ENCODE peak calls at places on chromosomes 11 and 22, in four cellular contexts. One of them, this sample, is unnamed.

GRCh38 chr11:102341844-102342318 is 5.1 kb upstream of the BIRC2 start:
- DNase-seq in H1: peak
- DNase-seq in HCT116: peak
- DNase-seq in HepG2: peak
- DNase-seq in this sample: peak

GRCh38 chr11:57135020-57135751 is 46.6 kb upstream of the LRRC55 start:
- DNase-seq in H1: no peak
- DNase-seq in HCT116: no peak
- DNase-seq in HepG2: no peak
- DNase-seq in this sample: no peak

GRCh38 chr22:35918466-35918865 is 110.2 kb downstream of the RBFOX2 start:
- DNase-seq in H1: no peak
- DNase-seq in HCT116: no peak
- DNase-seq in HepG2: no peak
- DNase-seq in this sample: no peak

GRCh38 chr22:30253205-30253852 is 6.8 kb upstream of the LIF start:
- DNase-seq in H1: no peak
- DNase-seq in HCT116: no peak
- DNase-seq in HepG2: no peak
- DNase-seq in this sample: no peak

GRCh38 chr11:43217856-43218255 is 93.9 kb upstream of the API5 start:
- DNase-seq in H1: no peak
- DNase-seq in HCT116: no peak
- DNase-seq in HepG2: no peak
- DNase-seq in this sample: no peak

GRCh38 chr11:124942446-124943202 is 6.8 kb upstream of the HEPACAM start:
- DNase-seq in H1: no peak
- DNase-seq in HCT116: no peak
- DNase-seq in HepG2: peak
- DNase-seq in this sample: no peak

GRCh38 chr11:61973603-61974162 is 6.2 kb upstream of the FTH1 start:
- DNase-seq in H1: no peak
- DNase-seq in HCT116: no peak
- DNase-seq in HepG2: peak
- DNase-seq in this sample: no peak

GRCh38 chr11:57219021-57219627 is 17.9 kb downstream of the APLNR start:
- DNase-seq in H1: no peak
- DNase-seq in HCT116: no peak
- DNase-seq in HepG2: no peak
- DNase-seq in this sample: no peak

GRCh38 chr11:38226684-38227083 is 1628.6 kb upstream of the RAG2 start:
- DNase-seq in H1: no peak
- DNase-seq in HCT116: no peak
- DNase-seq in HepG2: no peak
- DNase-seq in this sample: no peak

GRCh38 chr11:45592581-45592980 is 72.8 kb downstream of the CHST1 start:
- DNase-seq in H1: no peak
- DNase-seq in HCT116: no peak
- DNase-seq in HepG2: no peak
- DNase-seq in this sample: no peak

GRCh38 chr11:125327494-125328130 is 163.1 kb downstream of the PKNOX2 start:
- DNase-seq in H1: no peak
- DNase-seq in HCT116: no peak
- DNase-seq in HepG2: no peak
- DNase-seq in this sample: no peak

GRCh38 chr11:125275905-125276634 is 111.5 kb downstream of the PKNOX2 start:
- DNase-seq in H1: no peak
- DNase-seq in HCT116: no peak
- DNase-seq in HepG2: no peak
- DNase-seq in this sample: no peak

GRCh38 chr11:132430352-132431091 is 1060.1 kb downstream of the NTM start:
- DNase-seq in H1: no peak
- DNase-seq in HCT116: no peak
- DNase-seq in HepG2: no peak
- DNase-seq in this sample: no peak

GRCh38 chr11:2443881-2444300 is 423 bp downstream of the TRPM5 start:
- DNase-seq in H1: no peak
- DNase-seq in HCT116: no peak
- DNase-seq in HepG2: no peak
- DNase-seq in this sample: no peak

GRCh38 chr11:122202161-122202950 is 86.3 kb upstream of the BLID start:
- DNase-seq in H1: peak
- DNase-seq in HCT116: peak
- DNase-seq in HepG2: peak
- DNase-seq in this sample: no peak

GRCh38 chr22:20979243-20979809 is 2.8 kb upstream of the LZTR1 start:
- DNase-seq in H1: peak
- DNase-seq in HCT116: no peak
- DNase-seq in HepG2: no peak
- DNase-seq in this sample: peak

GRCh38 chr11:35305670-35306382 is 113.5 kb downstream of the SLC1A2 start:
- DNase-seq in H1: peak
- DNase-seq in HCT116: peak
- DNase-seq in HepG2: peak
- DNase-seq in this sample: peak

GRCh38 chr22:20109411-20110358 is 6.2 kb upstream of the RANBP1 start:
- DNase-seq in H1: no peak
- DNase-seq in HCT116: no peak
- DNase-seq in HepG2: no peak
- DNase-seq in this sample: no peak

GRCh38 chr11:118258410-118258809 is 5.7 kb downstream of the MPZL2 start:
- DNase-seq in H1: no peak
- DNase-seq in HCT116: no peak
- DNase-seq in HepG2: no peak
- DNase-seq in this sample: no peak

GRCh38 chr11:46050065-46050464 is 71.2 kb downstream of the PHF21A start:
- DNase-seq in H1: no peak
- DNase-seq in HCT116: peak
- DNase-seq in HepG2: peak
- DNase-seq in this sample: no peak

GRCh38 chr11:69005631-69006368 is 7.2 kb downstream of the MRGPRF start:
- DNase-seq in H1: no peak
- DNase-seq in HCT116: no peak
- DNase-seq in HepG2: no peak
- DNase-seq in this sample: no peak

GRCh38 chr22:50537765-50538164 is 7.9 kb upstream of the KLHDC7B start:
- DNase-seq in H1: no peak
- DNase-seq in HCT116: no peak
- DNase-seq in HepG2: no peak
- DNase-seq in this sample: no peak

GRCh38 chr22:19169002-19169946 is 9.3 kb downstream of the SLC25A1 start:
- DNase-seq in H1: peak
- DNase-seq in HCT116: no peak
- DNase-seq in HepG2: no peak
- DNase-seq in this sample: peak

GRCh38 chr22:26551568-26551967 is 38.4 kb downstream of the TPST2 start:
- DNase-seq in H1: no peak
- DNase-seq in HCT116: no peak
- DNase-seq in HepG2: no peak
- DNase-seq in this sample: no peak

GRCh38 chr22:26552466-26552865 is 37.5 kb downstream of the TPST2 start:
- DNase-seq in H1: no peak
- DNase-seq in HCT116: no peak
- DNase-seq in HepG2: no peak
- DNase-seq in this sample: no peak

GRCh38 chr22:26555478-26555877 is 34.5 kb downstream of the TPST2 start:
- DNase-seq in H1: no peak
- DNase-seq in HCT116: no peak
- DNase-seq in HepG2: no peak
- DNase-seq in this sample: no peak

GRCh38 chr22:26554956-26555355 is 35.0 kb downstream of the TPST2 start:
- DNase-seq in H1: no peak
- DNase-seq in HCT116: no peak
- DNase-seq in HepG2: no peak
- DNase-seq in this sample: no peak

GRCh38 chr22:26553056-26553752 is 36.7 kb downstream of the TPST2 start:
- DNase-seq in H1: no peak
- DNase-seq in HCT116: no peak
- DNase-seq in HepG2: no peak
- DNase-seq in this sample: no peak
- TF ChIP-seq FOSL1 in H1: no peak
- TF ChIP-seq FOSL1 in HCT116: no peak
- TF ChIP-seq FOSL1 in HepG2: no peak
- TF ChIP-seq FOSL1 in this sample: no peak

GRCh38 chr11:13538044-13538443 is 42.2 kb upstream of the PTH start:
- DNase-seq in H1: no peak
- DNase-seq in HCT116: no peak
- DNase-seq in HepG2: no peak
- DNase-seq in this sample: no peak

GRCh38 chr11:13534358-13534757 is 38.6 kb upstream of the PTH start:
- DNase-seq in H1: no peak
- DNase-seq in HCT116: no peak
- DNase-seq in HepG2: no peak
- DNase-seq in this sample: no peak

GRCh38 chr11:13535819-13536218 is 40.0 kb upstream of the PTH start:
- DNase-seq in H1: no peak
- DNase-seq in HCT116: peak
- DNase-seq in HepG2: peak
- DNase-seq in this sample: peak
- TF ChIP-seq FOSL1 in H1: no peak
- TF ChIP-seq FOSL1 in HCT116: no peak
- TF ChIP-seq FOSL1 in HepG2: no peak
- TF ChIP-seq FOSL1 in this sample: no peak

DNA sequence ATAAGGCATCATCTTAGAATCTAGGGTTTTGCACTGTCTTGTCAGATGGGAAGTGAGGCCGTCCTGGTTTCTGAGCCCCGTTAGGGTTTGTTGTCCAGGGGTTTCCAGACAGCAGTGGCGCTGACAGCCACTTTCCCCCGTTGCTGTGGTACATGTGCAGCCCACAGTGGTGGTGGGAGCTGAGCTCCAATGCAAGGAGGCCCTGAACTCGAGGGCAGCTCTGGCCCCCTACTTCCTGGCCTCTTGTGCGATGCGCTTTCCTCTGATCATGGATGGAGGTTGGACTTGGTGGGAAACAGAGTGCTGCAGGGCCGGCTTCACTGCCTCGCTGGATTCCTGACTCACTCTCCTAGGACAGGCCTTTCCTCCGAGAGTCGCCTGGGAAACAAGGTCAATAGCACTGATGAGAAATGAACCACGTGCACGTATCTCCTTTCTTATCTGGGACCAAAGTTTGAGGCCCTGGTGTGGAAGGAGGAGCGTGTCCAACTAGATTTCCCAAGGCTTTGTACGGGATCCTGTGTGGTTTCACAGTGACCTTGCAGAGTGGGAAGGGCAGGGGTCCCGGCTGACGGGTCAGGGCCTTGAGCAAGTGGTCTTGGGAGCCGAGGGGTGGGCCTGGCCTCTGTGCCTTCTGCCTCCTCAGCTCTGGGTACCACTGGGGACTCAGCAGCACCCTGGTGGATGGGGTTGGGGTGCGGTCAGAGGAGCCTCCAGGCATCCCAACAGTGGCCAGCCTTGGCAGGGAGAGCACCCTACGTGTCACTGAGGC is 3.7 kb downstream of the PHRF1 start:
- DNase-seq in H1: no peak
- DNase-seq in HCT116: no peak
- DNase-seq in HepG2: peak
- DNase-seq in this sample: no peak
- TF ChIP-seq FOSL1 in H1: no peak
- TF ChIP-seq FOSL1 in HCT116: no peak
- TF ChIP-seq FOSL1 in HepG2: no peak
- TF ChIP-seq FOSL1 in this sample: peak

GRCh38 chr11:74675761-74676160 is 55.5 kb downstream of the CHRDL2 start:
- DNase-seq in H1: no peak
- DNase-seq in HCT116: no peak
- DNase-seq in HepG2: no peak
- DNase-seq in this sample: no peak

GRCh38 chr11:74672332-74672955 is 58.8 kb downstream of the CHRDL2 start:
- DNase-seq in H1: no peak
- DNase-seq in HCT116: no peak
- DNase-seq in HepG2: no peak
- DNase-seq in this sample: peak

GRCh38 chr11:74671520-74672196 is 59.6 kb downstream of the CHRDL2 start:
- DNase-seq in H1: peak
- DNase-seq in HCT116: no peak
- DNase-seq in HepG2: no peak
- DNase-seq in this sample: no peak

GRCh38 chr11:74673956-74674355 is 57.3 kb downstream of the CHRDL2 start:
- DNase-seq in H1: no peak
- DNase-seq in HCT116: no peak
- DNase-seq in HepG2: no peak
- DNase-seq in this sample: no peak

GRCh38 chr11:74672956-74673895 is 58.0 kb downstream of the CHRDL2 start:
- DNase-seq in H1: peak
- DNase-seq in HCT116: no peak
- DNase-seq in HepG2: no peak
- DNase-seq in this sample: peak
- TF ChIP-seq FOSL1 in H1: no peak
- TF ChIP-seq FOSL1 in HCT116: no peak
- TF ChIP-seq FOSL1 in HepG2: no peak
- TF ChIP-seq FOSL1 in this sample: peak

GRCh38 chr11:79807506-79807905 is 366.7 kb upstream of the TENM4 start:
- DNase-seq in H1: no peak
- DNase-seq in HCT116: no peak
- DNase-seq in HepG2: no peak
- DNase-seq in this sample: no peak

GRCh38 chr11:79809487-79809886 is 368.7 kb upstream of the TENM4 start:
- DNase-seq in H1: no peak
- DNase-seq in HCT116: no peak
- DNase-seq in HepG2: no peak
- DNase-seq in this sample: no peak
- TF ChIP-seq FOSL1 in H1: no peak
- TF ChIP-seq FOSL1 in HCT116: no peak
- TF ChIP-seq FOSL1 in HepG2: no peak
- TF ChIP-seq FOSL1 in this sample: no peak

GRCh38 chr22:31448382-31448781 is 41.3 kb downstream of the EIF4ENIF1 start:
- DNase-seq in H1: no peak
- DNase-seq in HCT116: no peak
- DNase-seq in HepG2: no peak
- DNase-seq in this sample: no peak

GRCh38 chr22:31447337-31447736 is 42.3 kb downstream of the EIF4ENIF1 start:
- DNase-seq in H1: no peak
- DNase-seq in HCT116: no peak
- DNase-seq in HepG2: no peak
- DNase-seq in this sample: no peak

GRCh38 chr22:31449521-31449920 is 40.1 kb downstream of the EIF4ENIF1 start:
- DNase-seq in H1: no peak
- DNase-seq in HCT116: no peak
- DNase-seq in HepG2: no peak
- DNase-seq in this sample: no peak

GRCh38 chr22:31446767-31447166 is 42.9 kb downstream of the EIF4ENIF1 start:
- DNase-seq in H1: no peak
- DNase-seq in HCT116: no peak
- DNase-seq in HepG2: no peak
- DNase-seq in this sample: no peak

GRCh38 chr22:31451709-31452571 is 37.7 kb downstream of the EIF4ENIF1 start:
- DNase-seq in H1: no peak
- DNase-seq in HCT116: peak
- DNase-seq in HepG2: peak
- DNase-seq in this sample: peak
- TF ChIP-seq FOSL1 in H1: no peak
- TF ChIP-seq FOSL1 in HCT116: no peak
- TF ChIP-seq FOSL1 in HepG2: no peak
- TF ChIP-seq FOSL1 in this sample: no peak